ENCODE peak calls at places on chromosomes 16 and 17, in five cellular contexts. B is nephron progenitor cell, N is epithelial cell of proximal tubule, F is lower leg skin, W is upper lobe of right lung. M is an unnamed sample.

GRCh38 chr17:4980644-4981216 is 6.7 kb downstream of the CAMTA2 start:
- DNase-seq in W (no peak), B (peak; percentile 58), N (no peak), F (no peak), M (no peak)

GRCh38 chr17:14061666-14062560 is 7.4 kb upstream of the COX10 start:
- DNase-seq in W (no peak), B (no peak), N (no peak), F (peak; percentile 17), M (no peak)

GRCh38 chr16:73813523-73813922 is 483.1 kb upstream of the PSMD7 start:
- DNase-seq in W (no peak), F (no peak), B (no peak), N (no peak), M (no peak)

GRCh38 chr16:24774510-24774909 is 45.1 kb downstream of the TNRC6A start:
- DNase-seq in F (no peak), W (no peak), B (no peak), N (no peak), M (no peak)

GRCh38 chr17:55527520-55528118 is 16.4 kb upstream of the SMIM36 start:
- DNase-seq in N (peak; percentile 35), F (peak; percentile 20), B (peak; percentile 30), W (no peak), M (no peak)

GRCh38 chr17:8800656-8801055 is 1.5 kb upstream of the MFSD6L start:
- DNase-seq in N (no peak), F (no peak), W (no peak), B (no peak), M (peak; percentile 36)

GRCh38 chr16:81861915-81862314 is 82.8 kb downstream of the PLCG2 start:
- DNase-seq in F (no peak), B (no peak), N (no peak), W (no peak), M (no peak)

GRCh38 chr16:12097523-12098428 is 121.2 kb downstream of the SNX29 start:
- DNase-seq in F (peak; percentile 28), B (no peak), W (peak; percentile 59), N (no peak), M (no peak)

GRCh38 chr16:50702725-50703124 is 9.3 kb downstream of the NOD2 start:
- DNase-seq in N (no peak), W (no peak), F (no peak), B (no peak), M (no peak)

GRCh38 chr17:40901981-40902862 is 17.2 kb upstream of the KRT20 start:
- DNase-seq in N (peak; percentile 94), B (no peak), W (no peak), F (no peak), M (no peak)

GRCh38 chr17:28684963-28685362 is 23.0 kb downstream of the SUPT6H start:
- DNase-seq in N (peak; percentile 43), F (no peak), B (no peak), W (no peak), M (no peak)
- TF ChIP-seq CTCF in N (peak; percentile 49), F (no peak), B (no peak), W (no peak), M (no peak)

GRCh38 chr16:84327926-84328505 is 33.3 kb downstream of the WFDC1 start:
- DNase-seq in N (no peak), F (no peak), W (peak; percentile 45), B (no peak), M (no peak)
- TF ChIP-seq CTCF in N (no peak), F (no peak), W (no peak), B (no peak), M (no peak)

DNA sequence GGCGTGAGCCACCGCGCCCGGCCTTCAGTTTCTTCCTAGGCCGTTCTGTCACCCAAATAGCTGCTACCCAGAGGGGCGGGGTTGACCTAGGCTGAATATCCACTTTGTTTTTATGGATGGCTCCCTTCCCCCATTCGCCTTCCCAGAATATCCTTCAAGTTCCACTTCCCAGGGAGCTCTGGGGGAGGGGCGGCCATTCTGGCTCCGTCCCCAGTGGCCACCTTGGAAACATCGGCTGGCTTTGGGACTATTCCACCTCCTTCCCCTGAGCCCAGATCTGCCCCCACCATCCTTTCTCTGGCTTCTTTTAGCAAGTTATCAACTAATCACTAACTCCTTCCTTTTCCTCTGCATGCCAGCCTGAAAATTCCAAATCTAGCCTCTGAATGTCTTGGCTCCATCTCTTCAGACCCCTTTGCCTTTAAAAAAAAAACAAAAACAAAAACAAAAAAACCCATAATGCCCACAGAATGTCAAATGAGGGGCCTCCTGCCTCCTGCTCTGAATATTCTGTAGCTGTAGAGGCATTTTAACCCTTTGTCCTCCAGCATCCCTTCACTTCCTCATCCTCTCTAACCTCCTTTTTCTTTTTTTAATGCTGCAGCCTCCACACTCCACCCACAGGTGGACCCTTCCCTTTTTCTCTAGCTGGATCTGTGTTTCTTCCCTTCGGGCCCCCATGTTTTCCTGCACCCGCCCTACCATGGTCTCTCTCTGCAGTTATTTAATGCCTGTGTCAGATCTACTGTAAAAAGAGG is 6.4 kb downstream of the ATP1B2 start:
- DNase-seq in F (no peak), B (peak; percentile 73), N (no peak), W (no peak), M (no peak)
- TF ChIP-seq CTCF in F (no peak), B (peak; percentile 8), N (no peak), W (no peak), M (no peak)

GRCh38 chr17:65230040-65230439 is 92.9 kb downstream of the RGS9 start:
- DNase-seq in N (no peak), B (no peak), W (no peak), F (no peak), M (no peak)
- TF ChIP-seq CTCF in N (no peak), B (no peak), W (no peak), F (no peak), M (no peak)

GRCh38 chr16:88840589-88841215 is 16.0 kb downstream of the GALNS start:
- DNase-seq in W (no peak), B (no peak), F (no peak), N (no peak), M (no peak)
- TF ChIP-seq CTCF in W (no peak), B (no peak), F (no peak), N (no peak), M (no peak)

GRCh38 chr17:42279776-42280630 is 3.8 kb upstream of the STAT5B start:
- DNase-seq in B (no peak), F (no peak), W (no peak), N (no peak), M (no peak)
- TF ChIP-seq CTCF in B (no peak), F (no peak), W (no peak), N (no peak), M (no peak)

GRCh38 chr16:61277849-61278248 is 758.4 kb downstream of the CDH8 start:
- DNase-seq in N (no peak), F (no peak), W (no peak), B (no peak), M (no peak)
- TF ChIP-seq CTCF in N (no peak), F (no peak), W (no peak), B (no peak), M (no peak)

M was measured in osteocyte.